ENCODE peak calls at places on chromosomes 5 and 9, in six cellular contexts. One of them, this sample, is unnamed.

GRCh38 chr5:60959156-60959555 is 14.2 kb downstream of the NDUFAF2 start:
- DNase-seq in SK-N-SH: peak; percentile 14
- DNase-seq in GM12892: no peak
- DNase-seq in H1: no peak
- DNase-seq in K562: no peak
- DNase-seq in HepG2: no peak
- DNase-seq in this sample: no peak

GRCh38 chr9:126317513-126317912 is 9.1 kb upstream of the MVB12B start:
- DNase-seq in SK-N-SH: no peak
- DNase-seq in GM12892: no peak
- DNase-seq in H1: no peak
- DNase-seq in K562: no peak
- DNase-seq in HepG2: peak; percentile 47
- DNase-seq in this sample: no peak

GRCh38 chr9:110479481-110479880 is 100.1 kb downstream of the SVEP1 start:
- DNase-seq in SK-N-SH: no peak
- DNase-seq in GM12892: no peak
- DNase-seq in H1: no peak
- DNase-seq in K562: no peak
- DNase-seq in HepG2: no peak
- DNase-seq in this sample: no peak

GRCh38 chr5:81820315-81820636 is 69.4 kb upstream of the SSBP2 start:
- DNase-seq in SK-N-SH: no peak
- DNase-seq in GM12892: no peak
- DNase-seq in H1: no peak
- DNase-seq in K562: no peak
- DNase-seq in HepG2: no peak
- DNase-seq in this sample: no peak

GRCh38 chr5:116861662-116862061 is 287.0 kb upstream of the SEMA6A start:
- DNase-seq in SK-N-SH: no peak
- DNase-seq in GM12892: no peak
- DNase-seq in H1: no peak
- DNase-seq in K562: no peak
- DNase-seq in HepG2: no peak
- DNase-seq in this sample: no peak

GRCh38 chr5:179288101-179288808 is 57.0 kb downstream of the ADAMTS2 start:
- DNase-seq in SK-N-SH: peak; percentile 89
- DNase-seq in GM12892: no peak
- DNase-seq in H1: no peak
- DNase-seq in K562: no peak
- DNase-seq in HepG2: no peak
- DNase-seq in this sample: no peak

GRCh38 chr5:152107225-152107624 is 182.6 kb upstream of the GLRA1 start:
- DNase-seq in SK-N-SH: no peak
- DNase-seq in GM12892: no peak
- DNase-seq in H1: no peak
- DNase-seq in K562: no peak
- DNase-seq in HepG2: no peak
- DNase-seq in this sample: no peak

GRCh38 chr9:136289651-136290507 is 14.0 kb downstream of the CCDC187 start:
- DNase-seq in SK-N-SH: no peak
- DNase-seq in GM12892: no peak
- DNase-seq in H1: no peak
- DNase-seq in K562: no peak
- DNase-seq in HepG2: no peak
- DNase-seq in this sample: no peak

GRCh38 chr9:18922161-18922910 is 110.7 kb downstream of the SAXO1 start:
- DNase-seq in SK-N-SH: peak; percentile 48
- DNase-seq in GM12892: no peak
- DNase-seq in H1: no peak
- DNase-seq in K562: no peak
- DNase-seq in HepG2: no peak
- DNase-seq in this sample: no peak

GRCh38 chr9:752681-753200 is 88.8 kb upstream of the DMRT1 start:
- DNase-seq in SK-N-SH: no peak
- DNase-seq in GM12892: no peak
- DNase-seq in H1: no peak
- DNase-seq in K562: no peak
- DNase-seq in HepG2: no peak
- DNase-seq in this sample: no peak

GRCh38 chr9:87156247-87156646 is 208.9 kb upstream of the GAS1 start:
- DNase-seq in SK-N-SH: no peak
- DNase-seq in GM12892: no peak
- DNase-seq in H1: no peak
- DNase-seq in K562: no peak
- DNase-seq in HepG2: no peak
- DNase-seq in this sample: no peak

GRCh38 chr9:1009101-1009707 is 32.7 kb downstream of the DMRT3 start:
- DNase-seq in SK-N-SH: peak; percentile 74
- DNase-seq in GM12892: peak; percentile 45
- DNase-seq in H1: peak; percentile 95
- DNase-seq in K562: peak; percentile 53
- DNase-seq in HepG2: peak; percentile 60
- DNase-seq in this sample: peak; percentile 35

GRCh38 chr5:15929616-15930303 is 249.8 kb downstream of the MARCHF11 start:
- DNase-seq in SK-N-SH: no peak
- DNase-seq in GM12892: no peak
- DNase-seq in H1: no peak
- DNase-seq in K562: no peak
- DNase-seq in HepG2: no peak
- DNase-seq in this sample: no peak

GRCh38 chr9:105355810-105356209 is 92.0 kb upstream of the FSD1L start:
- DNase-seq in SK-N-SH: no peak
- DNase-seq in GM12892: no peak
- DNase-seq in H1: no peak
- DNase-seq in K562: no peak
- DNase-seq in HepG2: no peak
- DNase-seq in this sample: no peak

GRCh38 chr5:139100825-139101224 is 97.3 kb downstream of the SIL1 start:
- DNase-seq in SK-N-SH: no peak
- DNase-seq in GM12892: no peak
- DNase-seq in H1: no peak
- DNase-seq in K562: peak; percentile 27
- DNase-seq in HepG2: no peak
- DNase-seq in this sample: no peak

GRCh38 chr5:148011407-148012124 is 52.2 kb upstream of the SPINK5 start:
- DNase-seq in SK-N-SH: no peak
- DNase-seq in GM12892: no peak
- DNase-seq in H1: no peak
- DNase-seq in K562: no peak
- DNase-seq in HepG2: no peak
- DNase-seq in this sample: no peak

GRCh38 chr9:87498046-87498815 is 564 bp downstream of the DAPK1 start:
- DNase-seq in SK-N-SH: peak; percentile 89
- DNase-seq in GM12892: peak; percentile 40
- DNase-seq in H1: peak; percentile 75
- DNase-seq in K562: peak; percentile 55
- DNase-seq in HepG2: peak; percentile 48
- DNase-seq in this sample: peak; percentile 23

GRCh38 chr5:73912755-73913365 is 286.9 kb downstream of the ARHGEF28 start:
- DNase-seq in SK-N-SH: no peak
- DNase-seq in GM12892: no peak
- DNase-seq in H1: no peak
- DNase-seq in K562: no peak
- DNase-seq in HepG2: no peak
- DNase-seq in this sample: no peak

GRCh38 chr9:98240475-98240874 is 15.0 kb downstream of the TBC1D2 start:
- DNase-seq in SK-N-SH: no peak
- DNase-seq in GM12892: no peak
- DNase-seq in H1: no peak
- DNase-seq in K562: peak; percentile 81
- DNase-seq in HepG2: no peak
- DNase-seq in this sample: no peak

GRCh38 chr5:124634228-124634819 is 112.1 kb downstream of the ZNF608 start:
- DNase-seq in SK-N-SH: no peak
- DNase-seq in GM12892: no peak
- DNase-seq in H1: no peak
- DNase-seq in K562: no peak
- DNase-seq in HepG2: peak; percentile 79
- DNase-seq in this sample: no peak

GRCh38 chr9:88726803-88727202 is 191.8 kb downstream of the NXNL2 start:
- DNase-seq in SK-N-SH: no peak
- DNase-seq in GM12892: no peak
- DNase-seq in H1: no peak
- DNase-seq in K562: no peak
- DNase-seq in HepG2: no peak
- DNase-seq in this sample: no peak

GRCh38 chr5:72005676-72006075 is 101.6 kb upstream of the MAP1B start:
- DNase-seq in SK-N-SH: no peak
- DNase-seq in GM12892: no peak
- DNase-seq in H1: no peak
- DNase-seq in K562: no peak
- DNase-seq in HepG2: no peak
- DNase-seq in this sample: no peak

GRCh38 chr5:179534431-179534830 is 15.9 kb upstream of the RUFY1 start:
- DNase-seq in SK-N-SH: no peak
- DNase-seq in GM12892: no peak
- DNase-seq in H1: no peak
- DNase-seq in K562: no peak
- DNase-seq in HepG2: peak; percentile 19
- DNase-seq in this sample: peak; percentile 32

GRCh38 chr5:143554918-143555477 is 151.5 kb upstream of the NR3C1 start:
- DNase-seq in SK-N-SH: no peak
- DNase-seq in GM12892: no peak
- DNase-seq in H1: no peak
- DNase-seq in K562: no peak
- DNase-seq in HepG2: peak; percentile 93
- DNase-seq in this sample: no peak

GRCh38 chr5:67976812-67977455 is 238.6 kb upstream of the PIK3R1 start:
- DNase-seq in SK-N-SH: no peak
- DNase-seq in GM12892: no peak
- DNase-seq in H1: no peak
- DNase-seq in K562: no peak
- DNase-seq in HepG2: no peak
- DNase-seq in this sample: no peak

GRCh38 chr5:34452170-34452828 is 203.8 kb upstream of the RAI14 start:
- DNase-seq in SK-N-SH: no peak
- DNase-seq in GM12892: no peak
- DNase-seq in H1: no peak
- DNase-seq in K562: peak; percentile 32
- DNase-seq in HepG2: no peak
- DNase-seq in this sample: no peak

GRCh38 chr9:110015759-110016158 is 192.2 kb downstream of the C9orf152 start:
- DNase-seq in SK-N-SH: no peak
- DNase-seq in GM12892: no peak
- DNase-seq in H1: no peak
- DNase-seq in K562: no peak
- DNase-seq in HepG2: no peak
- DNase-seq in this sample: no peak

GRCh38 chr9:25636026-25636425 is 42.2 kb downstream of the TUSC1 start:
- DNase-seq in SK-N-SH: no peak
- DNase-seq in GM12892: no peak
- DNase-seq in H1: no peak
- DNase-seq in K562: no peak
- DNase-seq in HepG2: no peak
- DNase-seq in this sample: no peak

GRCh38 chr5:72790188-72790587 is 26.3 kb upstream of the TNPO1 start:
- DNase-seq in SK-N-SH: no peak
- DNase-seq in GM12892: no peak
- DNase-seq in H1: no peak
- DNase-seq in K562: no peak
- DNase-seq in HepG2: no peak
- DNase-seq in this sample: no peak

GRCh38 chr9:103649086-103649485 is 445.0 kb upstream of the SMC2 start:
- DNase-seq in SK-N-SH: no peak
- DNase-seq in GM12892: no peak
- DNase-seq in H1: no peak
- DNase-seq in K562: no peak
- DNase-seq in HepG2: no peak
- DNase-seq in this sample: no peak
- TF ChIP-seq TAF1 in SK-N-SH: no peak
- TF ChIP-seq TAF1 in GM12892: no peak
- TF ChIP-seq TAF1 in H1: no peak
- TF ChIP-seq TAF1 in K562: no peak
- TF ChIP-seq TAF1 in HepG2: no peak
- TF ChIP-seq TAF1 in this sample: no peak

GRCh38 chr5:88877826-88878225 is 5.2 kb downstream of the MEF2C start:
- DNase-seq in SK-N-SH: no peak
- DNase-seq in GM12892: no peak
- DNase-seq in H1: no peak
- DNase-seq in K562: no peak
- DNase-seq in HepG2: no peak
- DNase-seq in this sample: no peak
- TF ChIP-seq TAF1 in SK-N-SH: no peak
- TF ChIP-seq TAF1 in GM12892: no peak
- TF ChIP-seq TAF1 in H1: no peak
- TF ChIP-seq TAF1 in K562: no peak
- TF ChIP-seq TAF1 in HepG2: no peak
- TF ChIP-seq TAF1 in this sample: no peak

GRCh38 chr5:55232985-55233928 is at the start of gene CCNO:
- DNase-seq in SK-N-SH: peak; percentile 81
- DNase-seq in GM12892: no peak
- DNase-seq in H1: peak; percentile 87
- DNase-seq in K562: peak; percentile 73
- DNase-seq in HepG2: peak; percentile 18
- DNase-seq in this sample: peak; percentile 64
- TF ChIP-seq TAF1 in SK-N-SH: no peak
- TF ChIP-seq TAF1 in GM12892: no peak
- TF ChIP-seq TAF1 in H1: no peak
- TF ChIP-seq TAF1 in K562: peak; percentile 20
- TF ChIP-seq TAF1 in HepG2: no peak
- TF ChIP-seq TAF1 in this sample: no peak

GRCh38 chr9:107737987-107738743 is 248.6 kb upstream of the KLF4 start:
- DNase-seq in SK-N-SH: no peak
- DNase-seq in GM12892: no peak
- DNase-seq in H1: no peak
- DNase-seq in K562: no peak
- DNase-seq in HepG2: no peak
- DNase-seq in this sample: no peak

GRCh38 chr9:107735821-107736220 is 246.3 kb upstream of the KLF4 start:
- DNase-seq in SK-N-SH: no peak
- DNase-seq in GM12892: no peak
- DNase-seq in H1: no peak
- DNase-seq in K562: no peak
- DNase-seq in HepG2: no peak
- DNase-seq in this sample: no peak

GRCh38 chr9:107738789-107739188 is 249.2 kb upstream of the KLF4 start:
- DNase-seq in SK-N-SH: no peak
- DNase-seq in GM12892: no peak
- DNase-seq in H1: no peak
- DNase-seq in K562: no peak
- DNase-seq in HepG2: no peak
- DNase-seq in this sample: no peak

GRCh38 chr9:107739601-107740082 is 250.1 kb upstream of the KLF4 start:
- DNase-seq in SK-N-SH: no peak
- DNase-seq in GM12892: no peak
- DNase-seq in H1: peak; percentile 44
- DNase-seq in K562: no peak
- DNase-seq in HepG2: no peak
- DNase-seq in this sample: no peak

DNA sequence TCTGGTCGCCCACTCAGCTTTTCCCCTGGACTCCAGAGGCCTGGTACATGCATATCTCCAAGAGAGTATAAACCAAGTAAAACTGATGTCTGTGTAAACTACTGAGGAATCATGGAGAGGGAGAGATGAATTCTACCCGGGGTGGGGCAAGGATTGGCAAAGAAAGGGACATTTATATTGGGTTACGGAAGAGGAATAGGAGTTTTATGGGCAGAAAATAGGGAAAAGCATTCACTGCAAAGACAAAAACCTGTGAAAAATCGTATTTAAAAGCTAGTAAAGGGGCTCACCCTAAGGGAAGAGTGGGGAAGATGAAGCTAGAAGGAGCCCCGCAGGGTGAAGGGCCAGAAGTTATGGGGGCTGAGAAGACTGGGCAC is 248.0 kb upstream of the KLF4 start:
- DNase-seq in SK-N-SH: no peak
- DNase-seq in GM12892: no peak
- DNase-seq in H1: no peak
- DNase-seq in K562: no peak
- DNase-seq in HepG2: no peak
- DNase-seq in this sample: no peak
- TF ChIP-seq TAF1 in SK-N-SH: no peak
- TF ChIP-seq TAF1 in GM12892: no peak
- TF ChIP-seq TAF1 in H1: no peak
- TF ChIP-seq TAF1 in K562: no peak
- TF ChIP-seq TAF1 in HepG2: no peak
- TF ChIP-seq TAF1 in this sample: no peak

This sample was measured in GM12891.